ENCODE peak calls at places on chromosome 21, in five cellular contexts. V, R, B, E and D are unnamed samples.

GRCh38 chr21:44552136-44552535 is 831 bp upstream of the KRTAP10-2 start:
- DNase-seq in V (no peak), R (no peak), B (no peak), E (no peak), D (no peak)

GRCh38 chr21:46559291-46559983 is 45.4 kb downstream of the S100B start:
- DNase-seq in V (no peak), R (peak), B (no peak), E (no peak), D (peak)

GRCh38 chr21:45393833-45394638 is 10.9 kb upstream of the COL18A1 start:
- DNase-seq in V (no peak), R (no peak), B (no peak), E (no peak), D (no peak)

GRCh38 chr21:46489800-46490199 is 31.1 kb downstream of the DIP2A start:
- DNase-seq in V (no peak), R (peak), B (no peak), E (no peak), D (no peak)

GRCh38 chr21:33522297-33522696 is 19.6 kb downstream of the GART start:
- DNase-seq in V (no peak), R (no peak), B (no peak), E (no peak), D (no peak)

GRCh38 chr21:14591882-14592281 is 45.8 kb upstream of the SAMSN1 start:
- DNase-seq in V (peak), R (no peak), B (no peak), E (peak), D (no peak)

GRCh38 chr21:34537838-34538237 is 25.8 kb upstream of the KCNE1 start:
- DNase-seq in V (no peak), R (no peak), B (peak), E (no peak), D (no peak)

GRCh38 chr21:45613881-45614280 is 29.6 kb upstream of the PCBP3 start:
- DNase-seq in V (no peak), R (no peak), B (no peak), E (peak), D (no peak)

GRCh38 chr21:29238967-29239289 is 59.8 kb upstream of the BACH1 start:
- DNase-seq in V (no peak), R (no peak), B (peak), E (peak), D (no peak)

GRCh38 chr21:44955141-44955802 is 15.4 kb downstream of the SLX9 start:
- DNase-seq in V (no peak), R (no peak), B (peak), E (peak), D (no peak)

GRCh38 chr21:32771134-32771523 is 426 bp downstream of the PAXBP1 start:
- DNase-seq in V (peak), R (no peak), B (peak), E (peak), D (peak)

GRCh38 chr21:43734830-43735229 is 15.9 kb downstream of the PDXK start:
- DNase-seq in V (peak), R (no peak), B (peak), E (peak), D (no peak)

GRCh38 chr21:39447264-39447663 is 1.7 kb upstream of the LCA5L start:
- DNase-seq in V (no peak), R (no peak), B (no peak), E (no peak), D (no peak)

GRCh38 chr21:46557469-46557868 is 47.4 kb downstream of the S100B start:
- DNase-seq in V (no peak), R (peak), B (no peak), E (no peak), D (no peak)

GRCh38 chr21:14072761-14073535 is 137.8 kb downstream of the LIPI start:
- DNase-seq in V (no peak), R (no peak), B (no peak), E (no peak), D (no peak)

GRCh38 chr21:39182484-39183271 is 573 bp downstream of the PSMG1 start:
- DNase-seq in V (peak), R (no peak), B (no peak), E (peak), D (peak)

GRCh38 chr21:42538479-42539275 is 25.0 kb downstream of the SLC37A1 start:
- DNase-seq in V (no peak), R (no peak), B (no peak), E (no peak), D (no peak)

GRCh38 chr21:42535602-42536171 is 22.0 kb downstream of the SLC37A1 start:
- DNase-seq in V (no peak), R (no peak), B (no peak), E (no peak), D (no peak)

GRCh38 chr21:42539342-42539741 is 25.7 kb downstream of the SLC37A1 start:
- DNase-seq in V (no peak), R (no peak), B (no peak), E (no peak), D (no peak)

GRCh38 chr21:42536601-42537000 is 22.9 kb downstream of the SLC37A1 start:
- DNase-seq in V (no peak), R (no peak), B (no peak), E (no peak), D (no peak)

DNA sequence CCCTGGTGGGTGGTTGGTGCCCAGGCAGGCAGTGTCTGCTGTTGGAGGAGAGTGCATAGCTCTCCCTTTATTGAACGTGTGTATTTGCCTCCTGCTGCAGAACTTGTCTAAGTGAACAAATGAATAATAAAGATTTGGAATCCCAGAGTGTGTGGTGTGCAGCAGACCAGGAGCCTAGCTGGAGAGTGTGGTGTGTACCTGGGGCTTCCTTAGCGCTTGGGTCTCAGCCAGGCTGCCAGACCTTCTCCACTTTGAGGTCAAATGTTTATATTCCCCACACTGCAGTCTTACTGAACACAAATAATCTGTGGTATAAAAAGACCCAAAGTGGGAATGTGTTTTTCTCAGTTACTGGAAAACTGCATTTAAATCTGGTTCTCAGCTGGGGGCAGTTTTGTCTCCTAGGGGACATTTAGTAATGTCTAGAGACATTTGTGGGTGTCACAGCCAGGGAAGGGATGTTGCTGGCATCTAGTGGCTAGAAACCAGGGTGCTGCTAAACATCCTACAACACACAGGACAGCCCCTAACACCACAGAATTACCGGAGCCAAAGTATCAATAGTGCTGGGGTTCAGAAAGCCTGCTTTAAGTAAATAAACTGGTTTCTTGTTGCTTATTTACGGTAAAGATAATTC is 23.6 kb downstream of the SLC37A1 start:
- DNase-seq in V (no peak), R (no peak), B (no peak), E (no peak), D (peak)
- H3K4me3 ChIP-seq in V (no peak), R (no peak), B (no peak), E (no peak), D (no peak)

GRCh38 chr21:25097648-25098047 is 509.6 kb downstream of the MRPL39 start:
- DNase-seq in V (no peak), R (no peak), B (no peak), E (no peak), D (no peak)
- H3K4me3 ChIP-seq in V (no peak), R (no peak), B (no peak), E (no peak), D (no peak)

GRCh38 chr21:36113647-36114428 is 21.0 kb upstream of the CBR3 start:
- DNase-seq in V (no peak), R (no peak), B (no peak), E (no peak), D (peak)
- H3K4me3 ChIP-seq in V (no peak), R (no peak), B (no peak), E (no peak), D (peak)

GRCh38 chr21:27418338-27418737 is 451.4 kb upstream of the ADAMTS5 start:
- DNase-seq in V (no peak), R (no peak), B (no peak), E (no peak), D (no peak)

GRCh38 chr21:27423073-27423472 is 456.2 kb upstream of the ADAMTS5 start:
- DNase-seq in V (peak), R (no peak), B (peak), E (peak), D (no peak)

GRCh38 chr21:27421654-27422053 is 454.8 kb upstream of the ADAMTS5 start:
- DNase-seq in V (peak), R (no peak), B (no peak), E (no peak), D (no peak)

GRCh38 chr21:27422435-27422834 is 455.5 kb upstream of the ADAMTS5 start:
- DNase-seq in V (peak), R (no peak), B (peak), E (peak), D (no peak)

GRCh38 chr21:27419153-27419552 is 452.3 kb upstream of the ADAMTS5 start:
- DNase-seq in V (peak), R (no peak), B (peak), E (no peak), D (no peak)
- H3K4me3 ChIP-seq in V (no peak), R (no peak), B (no peak), E (no peak), D (no peak)

GRCh38 chr21:37787456-37787855 is 128.8 kb downstream of the KCNJ6 start:
- DNase-seq in V (peak), R (no peak), B (peak), E (peak), D (no peak)
- H3K4me3 ChIP-seq in V (no peak), R (no peak), B (no peak), E (no peak), D (no peak)

DNA sequence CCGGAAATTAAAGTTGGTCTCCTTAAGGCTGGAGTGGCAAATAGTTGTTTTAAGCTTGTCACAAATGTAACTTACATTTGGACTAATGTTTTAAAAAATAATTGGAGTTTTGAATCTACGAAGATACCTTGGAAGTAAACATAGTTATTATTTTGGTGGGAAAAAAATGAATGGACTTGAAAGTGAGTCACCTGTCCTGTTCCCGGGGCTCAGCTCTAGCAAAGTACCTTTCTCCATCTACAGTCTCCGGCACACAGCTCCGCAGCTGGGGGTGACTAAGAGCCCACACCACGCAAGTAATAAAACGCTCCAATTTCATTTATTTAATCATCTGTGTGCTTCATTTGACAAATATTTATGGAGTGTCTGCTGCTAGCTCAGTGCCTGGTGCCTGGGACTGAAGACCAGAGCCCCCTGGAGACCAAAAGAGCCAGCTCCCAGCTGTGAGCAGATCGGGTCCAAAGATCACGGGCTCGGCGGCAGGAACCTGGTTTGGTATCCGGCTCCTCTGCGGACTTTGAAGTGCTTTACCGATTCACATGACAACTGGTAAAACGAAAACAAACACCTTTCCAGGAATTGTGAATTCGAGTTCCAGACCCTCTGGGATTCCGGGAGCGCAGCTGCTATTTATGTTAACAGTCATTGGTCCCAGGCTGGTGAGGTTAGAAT is 1.7 kb upstream of the RIPK4 start:
- DNase-seq in V (peak), R (peak), B (peak), E (peak), D (peak)
- H3K4me3 ChIP-seq in V (peak), R (peak), B (peak), E (peak), D (peak)

GRCh38 chr21:16279658-16280581 is 550.1 kb downstream of the USP25 start:
- DNase-seq in V (peak), R (no peak), B (peak), E (peak), D (no peak)
- H3K4me3 ChIP-seq in V (peak), R (no peak), B (no peak), E (peak), D (no peak)